ENCODE peak calls at places on chromosome 16, in eight cellular contexts. S is tibial nerve, C is psoas muscle, N is MM.1S, U is mucosa of descending colon, Q is adrenal gland, G is lower lobe of right lung, E is K562. T is an unnamed sample. For H3K4me1, the result is how much of the 10 kb centered on the place peaks cover.

GRCh38 chr16:73037845-73038570 is 9.9 kb downstream of the ZFHX3 start:
- DNase-seq in S (no peak), C (no peak), N (no peak), U (no peak), Q (no peak), G (no peak), E (peak), T (peak)

GRCh38 chr16:4214215-4214621 is 27.7 kb downstream of the SRL start:
- DNase-seq in S (no peak), C (peak), N (no peak), U (no peak), Q (peak), G (no peak), E (no peak), T (no peak)

GRCh38 chr16:84514874-84515835 is 10.7 kb upstream of the MEAK7 start:
- DNase-seq in S (no peak), C (peak), N (peak), U (peak), Q (no peak), G (peak), E (no peak), T (no peak)

GRCh38 chr16:55392701-55393100 is 68.7 kb downstream of the IRX6 start:
- DNase-seq in S (no peak), C (no peak), N (no peak), U (no peak), Q (no peak), G (no peak), E (no peak), T (no peak)

GRCh38 chr16:30748634-30749445 is 615 bp downstream of the PHKG2 start:
- DNase-seq in S (no peak), C (peak), N (peak), U (no peak), Q (peak), G (peak), E (peak), T (peak)

GRCh38 chr16:22099256-22099975 is 7.1 kb downstream of the VWA3A start:
- DNase-seq in S (no peak), C (no peak), N (no peak), U (no peak), Q (no peak), G (no peak), E (no peak), T (no peak)

GRCh38 chr16:27816561-27816960 is 247.0 kb downstream of the GSG1L start:
- DNase-seq in S (no peak), C (no peak), N (no peak), U (no peak), Q (no peak), G (no peak), E (no peak), T (no peak)

GRCh38 chr16:27404163-27404823 is 2.3 kb downstream of the IL21R start:
- DNase-seq in S (no peak), C (no peak), N (no peak), U (no peak), Q (no peak), G (no peak), E (no peak), T (no peak)

GRCh38 chr16:1318268-1318545 is 8.8 kb downstream of the UBE2I start:
- DNase-seq in S (no peak), C (no peak), N (no peak), U (no peak), Q (no peak), G (no peak), E (no peak), T (no peak)

GRCh38 chr16:85646358-85646907 is 33.3 kb downstream of the GSE1 start:
- DNase-seq in S (no peak), C (no peak), N (no peak), U (no peak), Q (no peak), G (no peak), E (no peak), T (no peak)

GRCh38 chr16:31362476-31363405 is 7.8 kb downstream of the ITGAX start:
- DNase-seq in S (no peak), C (peak), N (no peak), U (no peak), Q (no peak), G (no peak), E (no peak), T (no peak)

GRCh38 chr16:60646631-60647030 is 1389.6 kb downstream of the CDH8 start:
- DNase-seq in S (no peak), C (no peak), N (no peak), U (no peak), Q (no peak), G (no peak), E (no peak), T (no peak)

GRCh38 chr16:67837811-67838210 is 4.3 kb upstream of the THAP11 start:
- DNase-seq in S (no peak), C (no peak), N (no peak), U (no peak), Q (no peak), G (no peak), E (no peak), T (no peak)

GRCh38 chr16:4612474-4612931 is 2.2 kb downstream of the UBALD1 start:
- DNase-seq in S (no peak), C (no peak), N (no peak), U (no peak), Q (no peak), G (no peak), E (no peak), T (peak)

GRCh38 chr16:67397451-67397801 is 4.1 kb upstream of the TPPP3 start:
- DNase-seq in S (no peak), C (peak), N (no peak), U (peak), Q (no peak), G (peak), E (no peak), T (no peak)

GRCh38 chr16:67240506-67240905 is 6.8 kb downstream of the FHOD1 start:
- DNase-seq in S (no peak), C (peak), N (no peak), U (peak), Q (no peak), G (peak), E (no peak), T (no peak)

GRCh38 chr16:79997257-79997656 is 396.7 kb upstream of the MAF start:
- DNase-seq in S (no peak), C (no peak), N (no peak), U (no peak), Q (no peak), G (no peak), E (peak), T (no peak)
- TF ChIP-seq CTCF in S (no peak), C (peak), N (peak), U (no peak), Q (peak), G (peak), E (peak), T (peak)

GRCh38 chr16:87966685-87967185 is 15.5 kb downstream of the BANP start:
- DNase-seq in S (no peak), C (no peak), N (no peak), U (no peak), Q (peak), G (peak), E (no peak), T (no peak)
- H3K4me3 ChIP-seq in S (no peak), C (no peak), N (no peak), U (no peak), Q (no peak), G (peak), E (no peak), T (no peak)

GRCh38 chr16:88308441-88309173 is 74.2 kb upstream of the ZNF469 start:
- DNase-seq in S (no peak), C (no peak), N (no peak), U (peak), Q (no peak), G (no peak), E (no peak), T (no peak)
- H3K4me1 ChIP-seq in S (under half), C (under half), N (under half), U (under half), Q (under half), G (under half), E (under half), T (under half)

GRCh38 chr16:24257965-24258364 is 1.8 kb downstream of the CACNG3 start:
- DNase-seq in S (no peak), C (no peak), N (no peak), U (no peak), Q (no peak), G (no peak), E (no peak), T (no peak)

GRCh38 chr16:24255446-24256352 is at the start of gene CACNG3:
- DNase-seq in S (no peak), C (no peak), N (peak), U (no peak), Q (peak), G (peak), E (peak), T (peak)

DNA sequence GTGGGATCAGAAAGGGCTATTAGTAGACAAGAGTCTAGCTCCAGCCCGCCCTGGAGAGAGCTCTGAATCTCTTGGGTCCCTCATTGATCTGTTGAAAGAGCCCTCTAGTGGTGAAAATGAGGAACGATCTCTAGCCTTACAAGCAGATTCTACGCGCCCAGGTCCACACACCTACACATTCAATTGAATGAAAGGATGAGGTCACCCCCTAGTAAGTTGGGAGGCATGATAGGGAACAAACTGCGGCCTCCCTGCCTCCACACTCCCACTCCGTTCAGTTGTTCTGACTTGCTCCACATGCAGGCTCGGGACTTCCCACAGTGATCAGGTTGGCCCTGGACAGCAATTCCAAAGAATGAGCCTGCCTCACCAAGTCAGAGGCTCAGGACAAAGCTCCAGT is 2.9 kb upstream of the CACNG3 start:
- DNase-seq in S (no peak), C (no peak), N (peak), U (no peak), Q (peak), G (no peak), E (peak), T (peak)
- TF ChIP-seq CTCF in S (peak), C (peak), N (peak), U (peak), Q (peak), G (peak), E (peak), T (peak)

DNA sequence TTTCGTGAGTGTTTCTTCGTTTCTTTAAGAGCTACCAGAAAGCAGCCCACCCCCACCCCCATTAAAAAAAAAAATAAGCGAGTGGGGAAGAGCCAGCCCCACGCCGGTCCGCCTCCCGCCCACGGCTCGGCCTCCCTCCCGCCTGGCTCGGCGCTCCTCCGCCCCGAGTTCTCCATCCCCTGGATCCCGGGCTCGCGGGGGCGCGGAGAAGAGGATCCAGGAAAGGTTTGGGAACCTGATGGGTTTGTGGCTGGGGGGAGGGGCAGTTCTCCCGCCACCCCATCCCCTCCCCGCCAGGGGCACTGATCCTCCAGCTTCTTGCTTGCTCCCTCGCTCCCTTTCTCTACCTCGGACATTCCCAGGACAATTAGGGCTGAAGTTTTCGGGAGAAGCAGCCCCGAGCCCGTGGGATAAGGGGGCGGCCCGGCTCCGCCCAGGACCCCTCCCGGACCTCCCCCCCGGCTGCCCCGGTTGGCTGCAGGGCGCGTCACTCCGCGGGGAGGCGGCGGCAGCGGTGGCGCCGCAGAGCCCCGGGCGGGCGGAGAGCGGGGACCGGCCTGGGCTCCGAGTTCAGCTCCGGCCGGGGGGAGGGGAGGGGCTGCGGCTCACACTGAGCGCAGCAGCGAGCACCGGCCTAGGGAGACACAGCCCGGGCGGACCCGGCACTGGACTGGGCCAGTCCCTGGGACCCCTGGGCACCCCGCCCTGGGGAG is 1.0 kb upstream of the SALL1 start:
- DNase-seq in S (peak), C (no peak), N (no peak), U (no peak), Q (no peak), G (no peak), E (no peak), T (peak)
- H3K4me3 ChIP-seq in S (peak), C (peak), N (no peak), U (no peak), Q (no peak), G (peak), E (no peak), T (peak)

DNA sequence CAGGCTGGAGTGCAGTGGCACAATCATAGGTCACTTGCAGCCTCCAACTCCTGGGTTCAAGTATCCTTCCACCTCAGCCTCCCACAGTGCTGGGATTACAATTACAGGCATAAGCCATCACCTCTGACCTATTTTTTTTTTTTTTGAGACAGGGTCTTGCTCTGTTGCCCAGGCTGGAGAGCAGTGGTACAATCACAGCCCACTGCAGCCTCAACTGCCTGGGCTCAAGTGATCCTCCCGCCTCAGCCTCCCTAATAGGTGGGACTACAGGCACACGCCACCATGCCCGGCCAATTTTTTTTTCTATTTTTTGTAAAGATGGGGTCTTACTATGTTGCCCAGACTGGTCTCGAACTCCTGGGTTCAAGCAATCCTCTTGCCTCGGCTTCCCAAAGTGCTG is 5.6 kb upstream of the GGA2 start:
- DNase-seq in S (no peak), C (no peak), N (no peak), U (no peak), Q (no peak), G (no peak), E (no peak), T (no peak)
- H3K4me1 ChIP-seq in S (under half), C (under half), N (under half), U (under half), Q (under half), G (under half), E (under half), T (under half)

GRCh38 chr16:64544859-64545258 is 577.0 kb downstream of the CDH11 start:
- DNase-seq in S (no peak), C (no peak), N (no peak), U (no peak), Q (no peak), G (no peak), E (no peak), T (no peak)

GRCh38 chr16:64540449-64540848 is 581.4 kb downstream of the CDH11 start:
- DNase-seq in S (no peak), C (no peak), N (no peak), U (no peak), Q (no peak), G (no peak), E (no peak), T (no peak)

GRCh38 chr16:64543401-64543800 is 578.5 kb downstream of the CDH11 start:
- DNase-seq in S (no peak), C (no peak), N (peak), U (no peak), Q (no peak), G (no peak), E (no peak), T (no peak)

GRCh38 chr16:64542152-64542551 is 579.7 kb downstream of the CDH11 start:
- DNase-seq in S (no peak), C (no peak), N (no peak), U (no peak), Q (no peak), G (no peak), E (no peak), T (no peak)

DNA sequence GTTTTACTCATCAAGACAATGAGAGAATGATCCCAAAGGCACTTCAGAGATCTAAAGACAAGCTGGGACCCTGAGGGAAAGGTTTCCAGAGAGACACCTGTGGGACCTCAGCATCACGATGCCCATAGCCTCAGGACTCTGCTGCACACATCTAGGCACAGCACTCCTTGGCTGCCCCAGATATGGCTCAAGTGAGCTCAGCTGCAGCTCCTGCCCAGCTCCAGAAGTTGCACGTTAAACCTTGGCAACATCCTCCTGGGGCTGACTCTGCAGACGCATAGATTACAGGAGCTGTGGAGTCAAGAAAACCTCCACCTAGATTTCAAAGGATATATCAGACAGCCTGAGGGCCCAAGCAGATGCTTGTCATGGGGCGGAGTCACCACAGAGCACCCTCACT is 582.1 kb downstream of the CDH11 start:
- DNase-seq in S (no peak), C (no peak), N (no peak), U (no peak), Q (no peak), G (no peak), E (no peak), T (no peak)
- TF ChIP-seq CTCF in S (no peak), C (no peak), N (no peak), U (no peak), Q (no peak), G (no peak), E (no peak), T (no peak)

GRCh38 chr16:86685071-86685470 is 106.7 kb downstream of the FOXL1 start:
- DNase-seq in S (no peak), C (no peak), N (no peak), U (no peak), Q (no peak), G (no peak), E (no peak), T (no peak)
- H3K4me3 ChIP-seq in S (no peak), C (no peak), N (no peak), U (no peak), Q (no peak), G (no peak), E (no peak), T (no peak)

DNA sequence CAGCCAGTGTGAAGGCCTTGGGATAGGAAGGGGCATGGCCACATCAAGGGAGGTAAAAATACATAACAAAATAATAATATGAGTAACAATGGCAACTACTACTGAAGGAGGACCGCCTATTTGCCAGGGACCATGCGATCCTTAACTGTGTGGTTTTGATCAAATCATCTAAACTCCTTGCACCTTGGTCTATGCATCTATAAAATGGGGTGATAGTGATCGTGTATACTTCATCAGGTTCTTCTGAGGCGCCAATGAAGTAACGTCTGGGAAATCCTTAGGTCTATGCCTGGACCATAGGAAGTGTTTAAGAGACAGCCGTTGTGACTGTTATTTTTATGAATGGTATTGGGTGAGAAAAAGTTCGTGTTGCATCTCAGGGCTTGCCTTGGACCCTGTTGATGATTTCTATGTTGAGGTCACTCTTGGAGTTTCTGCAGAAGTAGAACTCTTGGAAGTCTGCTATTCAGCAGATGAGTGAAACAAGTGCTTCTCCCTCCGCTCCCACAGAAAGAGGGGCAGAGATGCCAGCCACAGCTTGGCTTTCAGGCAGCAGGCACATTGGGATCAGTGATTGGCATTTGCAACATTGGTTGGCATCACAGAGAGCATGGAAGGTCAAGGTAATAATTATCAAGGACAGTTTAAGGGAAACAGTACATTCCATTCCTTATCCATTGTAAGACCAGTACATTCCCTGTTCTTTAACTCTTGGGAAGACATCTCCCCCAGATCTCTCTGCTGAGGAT is 63.1 kb downstream of the PRKCB start:
- DNase-seq in S (no peak), C (no peak), N (no peak), U (no peak), Q (no peak), G (no peak), E (no peak), T (no peak)
- H3K4me1 ChIP-seq in S (under half), C (under half), N (under half), U (under half), Q (under half), G (under half), E (half or more), T (under half)